ENCODE peak calls at places on chromosomes 12 and 14, in six cellular contexts. G, F, E, D, X and I are unnamed samples.

GRCh38 chr12:132200800-132201199 is 56.5 kb downstream of the NOC4L start:
- DNase-seq in E (no peak), G (no peak), D (no peak), X (no peak), F (no peak), I (no peak)

GRCh38 chr14:21734457-21735074 is 60.9 kb upstream of the OR4E1 start:
- DNase-seq in F (peak; percentile 56), G (peak; percentile 2), E (peak; percentile 23), D (peak; percentile 75), X (peak; percentile 12), I (peak; percentile 66)

GRCh38 chr14:91361236-91361811 is 56.3 kb downstream of the CCDC88C start:
- DNase-seq in D (peak; percentile 61), E (no peak), G (no peak), X (no peak), F (no peak), I (peak; percentile 99)

GRCh38 chr14:93036652-93037341 is 78.9 kb downstream of the ITPK1 start:
- DNase-seq in X (no peak), F (peak; percentile 27), D (peak; percentile 69), G (no peak), E (no peak), I (peak; percentile 33)

GRCh38 chr12:27462151-27462694 is 15.7 kb downstream of the SMCO2 start:
- DNase-seq in G (no peak), E (no peak), D (no peak), X (no peak), F (peak; percentile 97), I (no peak)

GRCh38 chr14:76920572-76921175 is 94.5 kb downstream of the LRRC74A start:
- DNase-seq in F (no peak), E (no peak), D (no peak), X (no peak), G (no peak), I (peak; percentile 52)

GRCh38 chr14:51981218-51981854 is 8.0 kb upstream of the RTRAF start:
- DNase-seq in F (no peak), G (no peak), X (no peak), E (no peak), D (no peak), I (no peak)

GRCh38 chr14:33657478-33657877 is 293.4 kb downstream of the EGLN3 start:
- DNase-seq in F (peak; percentile 81), E (no peak), G (no peak), D (no peak), X (no peak), I (no peak)

GRCh38 chr12:46483572-46484395 is 111.2 kb upstream of the SLC38A2 start:
- DNase-seq in E (no peak), G (no peak), D (peak; percentile 94), F (peak; percentile 75), X (no peak), I (no peak)

GRCh38 chr12:108699955-108700563 is 31.3 kb downstream of the CORO1C start:
- DNase-seq in E (peak; percentile 90), X (no peak), F (peak; percentile 94), G (no peak), D (no peak), I (no peak)
- TF ChIP-seq CTCF in E (no peak), X (no peak), F (no peak), G (no peak), D (no peak), I (no peak)

GRCh38 chr12:50666023-50666422 is 97.9 kb upstream of the ATF1 start:
- DNase-seq in F (no peak), G (no peak), X (no peak), E (no peak), D (no peak), I (no peak)

GRCh38 chr12:50662121-50662480 is 101.8 kb upstream of the ATF1 start:
- DNase-seq in X (no peak), G (no peak), F (no peak), E (no peak), D (no peak), I (no peak)

GRCh38 chr12:50665609-50666008 is 98.3 kb upstream of the ATF1 start:
- DNase-seq in E (no peak), G (no peak), X (no peak), D (no peak), F (no peak), I (no peak)

GRCh38 chr12:50661300-50662120 is 102.4 kb upstream of the ATF1 start:
- DNase-seq in F (no peak), G (no peak), D (no peak), E (no peak), X (peak; percentile 72), I (no peak)

GRCh38 chr12:50665170-50665569 is 98.7 kb upstream of the ATF1 start:
- DNase-seq in X (no peak), E (no peak), D (no peak), F (no peak), G (no peak), I (no peak)
- TF ChIP-seq MYC in X (no peak), E (no peak), D (no peak), F (no peak), G (no peak), I (no peak)

GRCh38 chr12:75481013-75481705 is 604 bp downstream of the GLIPR1 start:
- DNase-seq in E (no peak), X (no peak), G (no peak), F (peak; percentile 53), D (no peak), I (peak; percentile 73)
- TF ChIP-seq MAX in E (no peak), X (no peak), G (no peak), F (no peak), D (no peak), I (no peak)

GRCh38 chr12:121795029-121795977 is 1.8 kb upstream of the RHOF start:
- DNase-seq in G (peak; percentile 81), D (peak; percentile 83), X (no peak), F (peak; percentile 86), E (peak; percentile 62), I (peak; percentile 95)

GRCh38 chr12:121793501-121793835 is at the start of gene RHOF:
- DNase-seq in E (peak; percentile 57), D (no peak), F (no peak), G (no peak), X (no peak), I (no peak)

GRCh38 chr12:121793836-121794531 is 496 bp upstream of the RHOF start:
- DNase-seq in G (peak; percentile 88), E (peak; percentile 86), D (peak; percentile 75), F (peak; percentile 94), X (peak; percentile 82), I (peak; percentile 99)

GRCh38 chr12:121792607-121793500 is 634 bp downstream of the RHOF start:
- DNase-seq in G (no peak), E (no peak), D (peak; percentile 62), X (no peak), F (no peak), I (peak; percentile 83)

DNA sequence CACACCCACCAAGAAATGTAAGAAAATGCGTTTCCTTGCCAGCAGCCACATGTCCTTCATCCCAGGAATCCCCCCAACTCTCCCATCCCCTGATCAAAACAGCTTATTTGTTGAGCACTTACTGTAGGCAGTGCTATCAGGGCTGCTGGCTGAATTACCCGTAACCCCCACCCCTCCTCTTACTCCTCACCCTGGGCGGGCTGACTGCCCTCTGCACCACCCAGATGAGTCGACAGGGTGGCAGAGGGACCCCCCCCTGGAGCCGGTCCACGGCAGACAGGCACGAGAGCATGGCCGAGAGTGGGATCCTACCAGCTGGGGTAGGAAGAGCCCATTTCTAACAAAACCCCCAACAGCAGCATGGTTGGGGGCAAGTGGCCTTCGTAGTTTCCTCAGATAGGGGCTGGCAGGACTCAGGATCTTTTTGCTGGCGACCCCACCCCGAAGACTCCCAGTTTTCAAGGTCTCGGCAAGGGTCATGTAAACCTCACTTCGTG is 1.1 kb upstream of the RHOF start:
- DNase-seq in D (no peak), E (no peak), F (no peak), X (no peak), G (no peak), I (no peak)
- TF ChIP-seq CTCF in D (no peak), E (no peak), F (no peak), X (no peak), G (no peak), I (no peak)

GRCh38 chr14:72045271-72045670 is 113.0 kb downstream of the RGS6 start:
- DNase-seq in F (no peak), D (no peak), E (no peak), G (no peak), X (no peak), I (no peak)

GRCh38 chr14:72045885-72046284 is 113.7 kb downstream of the RGS6 start:
- DNase-seq in F (no peak), G (no peak), E (no peak), D (no peak), X (no peak), I (no peak)

DNA sequence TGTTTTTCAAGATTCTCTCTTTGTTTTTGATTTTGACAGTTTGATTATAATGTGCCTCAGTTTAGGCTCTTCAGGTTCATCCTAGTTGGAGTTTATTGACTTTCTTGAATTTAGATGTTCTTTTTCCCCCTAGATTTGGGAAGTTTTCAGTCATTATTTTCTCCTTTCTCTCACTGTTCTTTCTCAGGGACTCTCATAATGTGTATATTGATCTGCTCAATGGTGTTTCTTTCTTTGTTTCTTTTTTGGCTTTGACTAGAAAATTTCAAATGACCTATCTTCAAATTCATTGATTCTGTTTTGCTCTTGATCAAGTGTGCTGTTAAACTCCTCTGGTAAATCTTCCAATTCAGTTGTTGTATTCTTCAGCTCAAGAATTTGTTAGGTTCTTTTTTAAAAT is 108.3 kb downstream of the RGS6 start:
- DNase-seq in X (no peak), G (no peak), E (no peak), D (no peak), F (no peak), I (no peak)
- TF ChIP-seq MYC in X (no peak), G (no peak), E (no peak), D (no peak), F (no peak), I (no peak)

DNA sequence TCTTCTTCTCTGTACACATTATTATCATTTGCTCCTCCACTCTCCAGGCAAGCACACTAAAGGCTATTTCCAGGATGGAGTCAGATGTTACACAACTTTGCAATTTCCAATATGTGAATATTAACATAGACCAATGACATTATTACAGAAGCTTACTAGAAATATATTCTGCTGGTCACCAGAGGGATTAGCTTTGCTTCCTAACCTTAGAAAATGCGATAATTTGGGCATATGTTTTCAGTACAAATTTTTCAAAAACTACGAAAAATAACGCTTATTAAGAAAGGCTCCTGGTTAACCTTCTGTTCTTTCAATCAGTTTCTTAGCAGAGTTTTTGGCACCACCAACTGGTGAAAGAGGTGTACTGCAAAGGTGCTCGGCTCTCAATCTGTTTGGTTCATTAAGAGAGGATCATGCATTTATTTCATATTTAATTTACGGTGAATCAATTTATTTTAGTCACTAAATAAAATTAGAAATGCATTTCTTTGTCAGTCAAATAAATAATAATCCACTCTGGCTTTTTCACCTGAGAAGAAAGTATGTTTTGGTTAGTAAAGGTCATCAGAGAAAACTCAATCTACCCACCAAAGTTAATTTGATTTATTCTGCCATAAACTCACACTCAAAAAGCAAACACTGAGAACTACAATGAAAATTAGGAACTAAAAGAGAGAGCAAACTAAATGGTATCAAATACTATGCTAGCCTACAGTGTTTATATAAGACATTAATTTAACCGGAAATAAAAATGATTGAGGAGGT is 39.2 kb downstream of the EFCAB11 start:
- DNase-seq in F (peak; percentile 79), G (peak; percentile 46), X (peak; percentile 25), E (peak; percentile 53), D (peak; percentile 59), I (peak; percentile 60)
- TF ChIP-seq MAX in F (no peak), G (no peak), X (no peak), E (no peak), D (no peak), I (no peak)